ENCODE peak calls at places on chromosome 6, in five cellular contexts. One of them, this sample, is unnamed.

GRCh38 chr6:11423667-11424066 is 113.9 kb upstream of the TMEM170B start:
- DNase-seq in fibroblast of villous mesenchyme: no peak
- DNase-seq in cardiac fibroblast: no peak
- DNase-seq in endodermal cell: no peak
- DNase-seq in WTC11: no peak
- DNase-seq in this sample: no peak

GRCh38 chr6:52293067-52293466 is 8.5 kb upstream of the MCM3 start:
- DNase-seq in cardiac fibroblast: no peak
- DNase-seq in fibroblast of villous mesenchyme: no peak
- DNase-seq in WTC11: no peak
- DNase-seq in endodermal cell: no peak
- DNase-seq in this sample: no peak

GRCh38 chr6:137722749-137723272 is 144.2 kb upstream of the TNFAIP3 start:
- DNase-seq in fibroblast of villous mesenchyme: no peak
- DNase-seq in WTC11: no peak
- DNase-seq in cardiac fibroblast: no peak
- DNase-seq in endodermal cell: no peak
- DNase-seq in this sample: no peak

GRCh38 chr6:44119704-44120262 is 7.5 kb downstream of the MRPL14 start:
- DNase-seq in endodermal cell: no peak
- DNase-seq in WTC11: no peak
- DNase-seq in fibroblast of villous mesenchyme: no peak
- DNase-seq in cardiac fibroblast: peak
- DNase-seq in this sample: no peak

GRCh38 chr6:139186242-139186641 is 51.4 kb downstream of the HECA start:
- DNase-seq in WTC11: no peak
- DNase-seq in fibroblast of villous mesenchyme: no peak
- DNase-seq in cardiac fibroblast: no peak
- DNase-seq in endodermal cell: no peak
- DNase-seq in this sample: no peak

GRCh38 chr6:5481024-5481423 is 219.7 kb downstream of the FARS2 start:
- DNase-seq in endodermal cell: peak
- DNase-seq in WTC11: no peak
- DNase-seq in fibroblast of villous mesenchyme: no peak
- DNase-seq in cardiac fibroblast: no peak
- DNase-seq in this sample: no peak

GRCh38 chr6:41966214-41966920 is 24.8 kb upstream of the CCND3 start:
- DNase-seq in fibroblast of villous mesenchyme: no peak
- DNase-seq in endodermal cell: no peak
- DNase-seq in WTC11: no peak
- DNase-seq in cardiac fibroblast: no peak
- DNase-seq in this sample: no peak

GRCh38 chr6:142881771-142882170 is 63.2 kb downstream of the HIVEP2 start:
- DNase-seq in fibroblast of villous mesenchyme: no peak
- DNase-seq in endodermal cell: no peak
- DNase-seq in WTC11: no peak
- DNase-seq in cardiac fibroblast: no peak
- DNase-seq in this sample: no peak

GRCh38 chr6:27280064-27280539 is 32.0 kb downstream of the POM121L2 start:
- DNase-seq in cardiac fibroblast: peak
- DNase-seq in WTC11: peak
- DNase-seq in fibroblast of villous mesenchyme: peak
- DNase-seq in endodermal cell: peak
- DNase-seq in this sample: peak

GRCh38 chr6:33418690-33419291 is 884 bp upstream of the CUTA start:
- DNase-seq in endodermal cell: no peak
- DNase-seq in WTC11: no peak
- DNase-seq in cardiac fibroblast: peak
- DNase-seq in fibroblast of villous mesenchyme: peak
- DNase-seq in this sample: no peak

GRCh38 chr6:13573669-13574110 is 711 bp upstream of the SIRT5 start:
- DNase-seq in WTC11: no peak
- DNase-seq in fibroblast of villous mesenchyme: peak
- DNase-seq in endodermal cell: peak
- DNase-seq in cardiac fibroblast: peak
- DNase-seq in this sample: peak

GRCh38 chr6:167669553-167669849 is 157.2 kb upstream of the AFDN start:
- DNase-seq in WTC11: no peak
- DNase-seq in fibroblast of villous mesenchyme: no peak
- DNase-seq in cardiac fibroblast: no peak
- DNase-seq in endodermal cell: no peak
- DNase-seq in this sample: no peak

GRCh38 chr6:133408543-133408942 is 167.4 kb downstream of the EYA4 start:
- DNase-seq in WTC11: no peak
- DNase-seq in fibroblast of villous mesenchyme: no peak
- DNase-seq in cardiac fibroblast: no peak
- DNase-seq in endodermal cell: no peak
- DNase-seq in this sample: no peak

GRCh38 chr6:56244089-56244488 is 3.3 kb downstream of the COL21A1 start:
- DNase-seq in endodermal cell: no peak
- DNase-seq in fibroblast of villous mesenchyme: no peak
- DNase-seq in cardiac fibroblast: no peak
- DNase-seq in WTC11: no peak
- DNase-seq in this sample: no peak

GRCh38 chr6:924661-925060 is 231.7 kb upstream of the EXOC2 start:
- DNase-seq in WTC11: no peak
- DNase-seq in cardiac fibroblast: no peak
- DNase-seq in fibroblast of villous mesenchyme: no peak
- DNase-seq in endodermal cell: no peak
- DNase-seq in this sample: no peak

GRCh38 chr6:414447-414846 is 22.9 kb downstream of the IRF4 start:
- DNase-seq in endodermal cell: no peak
- DNase-seq in fibroblast of villous mesenchyme: no peak
- DNase-seq in WTC11: no peak
- DNase-seq in cardiac fibroblast: no peak
- DNase-seq in this sample: no peak

GRCh38 chr6:133435065-133435728 is 194.0 kb downstream of the EYA4 start:
- DNase-seq in cardiac fibroblast: no peak
- DNase-seq in fibroblast of villous mesenchyme: no peak
- DNase-seq in endodermal cell: no peak
- DNase-seq in WTC11: no peak
- DNase-seq in this sample: no peak

GRCh38 chr6:45305546-45305945 is 22.6 kb upstream of the RUNX2 start:
- DNase-seq in endodermal cell: no peak
- DNase-seq in cardiac fibroblast: no peak
- DNase-seq in WTC11: no peak
- DNase-seq in fibroblast of villous mesenchyme: no peak
- DNase-seq in this sample: no peak

GRCh38 chr6:28747631-28748157 is 176.1 kb downstream of the TRIM27 start:
- DNase-seq in WTC11: peak
- DNase-seq in fibroblast of villous mesenchyme: peak
- DNase-seq in cardiac fibroblast: peak
- DNase-seq in endodermal cell: peak
- DNase-seq in this sample: peak

GRCh38 chr6:166167801-166168615 is at the start of gene TBXT:
- DNase-seq in cardiac fibroblast: no peak
- DNase-seq in fibroblast of villous mesenchyme: no peak
- DNase-seq in WTC11: peak
- DNase-seq in endodermal cell: peak
- DNase-seq in this sample: peak

GRCh38 chr6:49668083-49668511 is 31.5 kb upstream of the RHAG start:
- DNase-seq in endodermal cell: no peak
- DNase-seq in fibroblast of villous mesenchyme: no peak
- DNase-seq in cardiac fibroblast: no peak
- DNase-seq in WTC11: no peak
- DNase-seq in this sample: no peak

GRCh38 chr6:36679043-36679821 is 718 bp downstream of the CDKN1A start:
- DNase-seq in endodermal cell: peak
- DNase-seq in WTC11: peak
- DNase-seq in cardiac fibroblast: peak
- DNase-seq in fibroblast of villous mesenchyme: peak
- DNase-seq in this sample: peak

GRCh38 chr6:131080084-131080483 is 17.0 kb upstream of the EPB41L2 start:
- DNase-seq in cardiac fibroblast: no peak
- DNase-seq in endodermal cell: no peak
- DNase-seq in WTC11: no peak
- DNase-seq in fibroblast of villous mesenchyme: no peak
- DNase-seq in this sample: no peak

GRCh38 chr6:81708306-81708705 is 44.2 kb downstream of the TENT5A start:
- DNase-seq in endodermal cell: peak
- DNase-seq in fibroblast of villous mesenchyme: no peak
- DNase-seq in cardiac fibroblast: no peak
- DNase-seq in WTC11: no peak
- DNase-seq in this sample: no peak

GRCh38 chr6:72952808-72953630 is 272.3 kb downstream of the KHDC1L start:
- DNase-seq in cardiac fibroblast: peak
- DNase-seq in endodermal cell: no peak
- DNase-seq in WTC11: no peak
- DNase-seq in fibroblast of villous mesenchyme: no peak
- DNase-seq in this sample: no peak

DNA sequence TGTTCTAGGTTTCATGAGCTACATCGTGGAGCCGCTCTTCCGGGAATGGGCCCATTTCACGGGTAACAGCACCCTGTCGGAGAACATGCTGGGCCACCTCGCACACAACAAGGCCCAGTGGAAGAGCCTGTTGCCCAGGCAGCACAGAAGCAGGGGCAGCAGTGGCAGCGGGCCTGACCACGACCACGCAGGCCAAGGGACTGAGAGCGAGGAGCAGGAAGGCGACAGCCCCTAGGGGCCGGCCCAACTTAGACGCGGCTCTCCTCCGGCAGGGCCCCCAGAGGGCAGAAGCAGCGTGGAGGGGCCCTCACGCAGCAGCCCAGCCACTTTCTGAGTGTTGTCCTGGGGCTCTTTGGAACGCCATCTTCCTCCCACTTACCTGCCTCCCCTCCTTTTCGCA is 58.5 kb downstream of the MTFR2 start:
- DNase-seq in cardiac fibroblast: no peak
- DNase-seq in endodermal cell: no peak
- DNase-seq in WTC11: no peak
- DNase-seq in fibroblast of villous mesenchyme: no peak
- DNase-seq in this sample: no peak
- TF ChIP-seq CTCF in cardiac fibroblast: no peak
- TF ChIP-seq CTCF in endodermal cell: no peak
- TF ChIP-seq CTCF in WTC11: no peak
- TF ChIP-seq CTCF in fibroblast of villous mesenchyme: no peak
- TF ChIP-seq CTCF in this sample: no peak

GRCh38 chr6:162251257-162251656 is 476.3 kb downstream of the PRKN start:
- DNase-seq in cardiac fibroblast: no peak
- DNase-seq in WTC11: peak
- DNase-seq in fibroblast of villous mesenchyme: no peak
- DNase-seq in endodermal cell: peak
- DNase-seq in this sample: no peak
- TF ChIP-seq CTCF in cardiac fibroblast: no peak
- TF ChIP-seq CTCF in WTC11: peak
- TF ChIP-seq CTCF in fibroblast of villous mesenchyme: no peak
- TF ChIP-seq CTCF in endodermal cell: peak
- TF ChIP-seq CTCF in this sample: peak

GRCh38 chr6:113570651-113571050 is 286.5 kb upstream of the MARCKS start:
- DNase-seq in endodermal cell: no peak
- DNase-seq in cardiac fibroblast: no peak
- DNase-seq in WTC11: no peak
- DNase-seq in fibroblast of villous mesenchyme: no peak
- DNase-seq in this sample: no peak
- TF ChIP-seq CTCF in endodermal cell: no peak
- TF ChIP-seq CTCF in cardiac fibroblast: peak
- TF ChIP-seq CTCF in WTC11: no peak
- TF ChIP-seq CTCF in fibroblast of villous mesenchyme: peak
- TF ChIP-seq CTCF in this sample: no peak

GRCh38 chr6:128520436-128521301 is at the start of gene PTPRK:
- DNase-seq in WTC11: peak
- DNase-seq in fibroblast of villous mesenchyme: peak
- DNase-seq in endodermal cell: peak
- DNase-seq in cardiac fibroblast: peak
- DNase-seq in this sample: peak

GRCh38 chr6:128521302-128521632 is 868 bp upstream of the PTPRK start:
- DNase-seq in WTC11: no peak
- DNase-seq in endodermal cell: no peak
- DNase-seq in cardiac fibroblast: peak
- DNase-seq in fibroblast of villous mesenchyme: peak
- DNase-seq in this sample: no peak

GRCh38 chr6:128519931-128520435 is 416 bp downstream of the PTPRK start:
- DNase-seq in cardiac fibroblast: no peak
- DNase-seq in WTC11: no peak
- DNase-seq in fibroblast of villous mesenchyme: peak
- DNase-seq in endodermal cell: peak
- DNase-seq in this sample: no peak

GRCh38 chr6:128518531-128519131 is 1.8 kb downstream of the PTPRK start:
- DNase-seq in WTC11: no peak
- DNase-seq in endodermal cell: no peak
- DNase-seq in fibroblast of villous mesenchyme: no peak
- DNase-seq in cardiac fibroblast: no peak
- DNase-seq in this sample: no peak

GRCh38 chr6:128519132-128519930 is 1.1 kb downstream of the PTPRK start:
- DNase-seq in fibroblast of villous mesenchyme: peak
- DNase-seq in cardiac fibroblast: peak
- DNase-seq in WTC11: peak
- DNase-seq in endodermal cell: peak
- DNase-seq in this sample: peak
- TF ChIP-seq CTCF in fibroblast of villous mesenchyme: peak
- TF ChIP-seq CTCF in cardiac fibroblast: peak
- TF ChIP-seq CTCF in WTC11: no peak
- TF ChIP-seq CTCF in endodermal cell: peak
- TF ChIP-seq CTCF in this sample: no peak

GRCh38 chr6:119077643-119078448 is 618 bp downstream of the FAM184A start:
- DNase-seq in cardiac fibroblast: peak
- DNase-seq in WTC11: peak
- DNase-seq in fibroblast of villous mesenchyme: no peak
- DNase-seq in endodermal cell: peak
- DNase-seq in this sample: peak
- TF ChIP-seq CTCF in cardiac fibroblast: no peak
- TF ChIP-seq CTCF in WTC11: no peak
- TF ChIP-seq CTCF in fibroblast of villous mesenchyme: no peak
- TF ChIP-seq CTCF in endodermal cell: peak
- TF ChIP-seq CTCF in this sample: no peak

DNA sequence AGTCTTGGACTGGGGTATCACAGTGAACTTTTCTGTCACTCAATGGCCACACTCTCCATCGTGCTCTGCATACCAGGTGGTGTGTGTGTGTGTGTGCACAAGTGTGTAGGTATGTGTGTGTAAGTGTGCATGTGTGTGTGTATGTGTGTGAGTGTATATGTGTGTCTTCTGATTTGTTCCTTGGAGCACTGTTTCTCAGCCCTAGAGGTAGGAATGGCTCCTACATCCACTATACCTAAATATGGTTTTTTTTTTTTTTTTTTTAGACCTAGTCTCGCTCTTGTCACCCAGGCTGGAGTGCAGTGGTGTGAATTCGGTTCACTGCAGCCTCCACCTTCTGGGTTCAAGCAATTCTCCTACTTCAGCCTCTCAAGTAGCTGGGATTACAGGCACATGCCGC is 236.6 kb downstream of the PHF3 start:
- DNase-seq in cardiac fibroblast: no peak
- DNase-seq in WTC11: no peak
- DNase-seq in endodermal cell: no peak
- DNase-seq in fibroblast of villous mesenchyme: no peak
- DNase-seq in this sample: no peak
- TF ChIP-seq CTCF in cardiac fibroblast: peak
- TF ChIP-seq CTCF in WTC11: no peak
- TF ChIP-seq CTCF in endodermal cell: peak
- TF ChIP-seq CTCF in fibroblast of villous mesenchyme: peak
- TF ChIP-seq CTCF in this sample: no peak